ENCODE peak calls at places on chromosomes 7 and 10, in ten cellular contexts. K is Caco-2, I is foreskin fibroblast, G is right lobe of liver, Q is left ventricle myocardium inferior, V is dorsolateral prefrontal cortex, P is tibial nerve, Z is AG04450, A is AG10803, O is breast epithelium. T is an unnamed sample.

GRCh38 chr7:121187222-121187621 is 141.6 kb upstream of the WNT16 start:
- DNase-seq in K (no peak), I (no peak), G (no peak), Q (no peak), V (no peak), P (no peak), Z (no peak), A (no peak), O (no peak), T (no peak)

GRCh38 chr10:5396545-5396944 is 8.1 kb downstream of the TUBAL3 start:
- DNase-seq in K (no peak), I (no peak), G (no peak), Q (no peak), V (peak), P (no peak), Z (no peak), A (no peak), O (no peak), T (no peak)

GRCh38 chr7:157143788-157144187 is 5.1 kb downstream of the UBE3C start:
- DNase-seq in K (no peak), I (no peak), G (no peak), Q (no peak), V (no peak), P (no peak), Z (no peak), A (no peak), O (no peak), T (no peak)

GRCh38 chr7:151917791-151918311 is 38.4 kb upstream of the GALNTL5 start:
- DNase-seq in K (no peak), I (no peak), G (peak), Q (no peak), V (no peak), P (peak), Z (no peak), A (no peak), O (no peak), T (no peak)

GRCh38 chr10:49265885-49266284 is 33.1 kb upstream of the C10orf71 start:
- DNase-seq in K (no peak), I (no peak), G (no peak), Q (no peak), V (no peak), P (no peak), Z (no peak), A (no peak), O (no peak), T (no peak)

GRCh38 chr10:123573236-123574147 is 92.7 kb upstream of the GPR26 start:
- DNase-seq in K (peak), I (peak), G (peak), Q (peak), V (peak), P (no peak), Z (no peak), A (peak), O (peak), T (no peak)

GRCh38 chr7:100819586-100819985 is 7.7 kb downstream of the EPHB4 start:
- DNase-seq in K (no peak), I (no peak), G (no peak), Q (no peak), V (no peak), P (no peak), Z (no peak), A (no peak), O (no peak), T (no peak)

GRCh38 chr10:75395171-75395954 is 6.2 kb downstream of the ZNF503 start:
- DNase-seq in K (no peak), I (peak), G (no peak), Q (peak), V (no peak), P (no peak), Z (no peak), A (peak), O (no peak), T (no peak)

GRCh38 chr7:136142583-136142982 is 165.4 kb upstream of the MTPN start:
- DNase-seq in K (no peak), I (no peak), G (no peak), Q (no peak), V (no peak), P (no peak), Z (no peak), A (no peak), O (no peak), T (no peak)

GRCh38 chr10:25068152-25069058 is 52.0 kb downstream of the THNSL1 start:
- DNase-seq in K (no peak), I (peak), G (no peak), Q (no peak), V (no peak), P (no peak), Z (peak), A (peak), O (no peak), T (peak)

GRCh38 chr10:119197921-119198320 is 9.4 kb upstream of the GRK5 start:
- DNase-seq in K (no peak), I (peak), G (no peak), Q (no peak), V (no peak), P (no peak), Z (no peak), A (peak), O (no peak), T (no peak)

GRCh38 chr10:44070282-44070681 is 314.6 kb downstream of the CXCL12 start:
- DNase-seq in K (no peak), I (no peak), G (peak), Q (peak), V (peak), P (no peak), Z (no peak), A (no peak), O (no peak), T (no peak)

GRCh38 chr7:1091019-1091643 is 3.2 kb downstream of the GPER1 start:
- DNase-seq in K (no peak), I (peak), G (no peak), Q (no peak), V (no peak), P (no peak), Z (no peak), A (no peak), O (no peak), T (no peak)

GRCh38 chr10:79402951-79403350 is 42.5 kb downstream of the ZCCHC24 start:
- DNase-seq in K (no peak), I (no peak), G (peak), Q (peak), V (no peak), P (no peak), Z (no peak), A (no peak), O (peak), T (no peak)

GRCh38 chr7:19957664-19958063 is 184.2 kb upstream of the TMEM196 start:
- DNase-seq in K (no peak), I (peak), G (no peak), Q (no peak), V (no peak), P (no peak), Z (no peak), A (peak), O (no peak), T (no peak)

GRCh38 chr10:510415-510881 is 179.0 kb downstream of the DIP2C start:
- DNase-seq in K (peak), I (no peak), G (no peak), Q (peak), V (peak), P (no peak), Z (no peak), A (peak), O (no peak), T (no peak)

GRCh38 chr7:157097569-157097968 is 41.2 kb upstream of the UBE3C start:
- DNase-seq in K (peak), I (no peak), G (no peak), Q (no peak), V (no peak), P (no peak), Z (no peak), A (no peak), O (no peak), T (no peak)

GRCh38 chr10:62248465-62248864 is 20.2 kb downstream of the RTKN2 start:
- DNase-seq in K (no peak), I (peak), G (no peak), Q (no peak), V (no peak), P (no peak), Z (no peak), A (peak), O (no peak), T (no peak)

GRCh38 chr7:45146531-45147379 is 10.8 kb upstream of the RAMP3 start:
- DNase-seq in K (peak), I (no peak), G (no peak), Q (no peak), V (no peak), P (no peak), Z (no peak), A (no peak), O (no peak), T (no peak)

GRCh38 chr7:107080099-107080505 is 35.6 kb downstream of the PRKAR2B start:
- DNase-seq in K (no peak), I (no peak), G (no peak), Q (no peak), V (no peak), P (no peak), Z (no peak), A (peak), O (no peak), T (no peak)

GRCh38 chr7:130960208-130960988 is 226.4 kb upstream of the KLF14 start:
- DNase-seq in K (no peak), I (peak), G (no peak), Q (no peak), V (no peak), P (no peak), Z (peak), A (peak), O (no peak), T (peak)

GRCh38 chr7:45185028-45185863 is 27.7 kb downstream of the RAMP3 start:
- DNase-seq in K (no peak), I (no peak), G (peak), Q (no peak), V (peak), P (no peak), Z (no peak), A (no peak), O (peak), T (no peak)

GRCh38 chr7:30906520-30907240 is 5.0 kb upstream of the AQP1 start:
- DNase-seq in K (no peak), I (peak), G (no peak), Q (no peak), V (no peak), P (no peak), Z (no peak), A (peak), O (no peak), T (no peak)

GRCh38 chr7:38929460-38930171 is 20.6 kb upstream of the VPS41 start:
- DNase-seq in K (no peak), I (no peak), G (no peak), Q (no peak), V (no peak), P (no peak), Z (no peak), A (peak), O (no peak), T (no peak)

GRCh38 chr7:25897261-25897782 is 254.7 kb upstream of the NFE2L3 start:
- DNase-seq in K (no peak), I (no peak), G (no peak), Q (no peak), V (no peak), P (no peak), Z (no peak), A (no peak), O (no peak), T (no peak)

GRCh38 chr10:43863859-43864591 is 215.3 kb upstream of the ZNF32 start:
- DNase-seq in K (peak), I (peak), G (no peak), Q (peak), V (no peak), P (no peak), Z (peak), A (peak), O (no peak), T (no peak)

GRCh38 chr10:78406648-78407008 is 373.0 kb downstream of the RPS24 start:
- DNase-seq in K (no peak), I (no peak), G (peak), Q (no peak), V (no peak), P (no peak), Z (no peak), A (no peak), O (no peak), T (no peak)

GRCh38 chr7:88546808-88547207 is 212.7 kb upstream of the ZNF804B start:
- DNase-seq in K (no peak), I (peak), G (no peak), Q (no peak), V (no peak), P (peak), Z (no peak), A (no peak), O (no peak), T (no peak)

GRCh38 chr7:8357536-8357935 is 75.9 kb upstream of the NXPH1 start:
- DNase-seq in K (no peak), I (no peak), G (no peak), Q (no peak), V (no peak), P (no peak), Z (no peak), A (no peak), O (no peak), T (no peak)

GRCh38 chr10:42992156-42992956 is 84.5 kb upstream of the RET start:
- DNase-seq in K (peak), I (no peak), G (no peak), Q (no peak), V (no peak), P (no peak), Z (no peak), A (no peak), O (no peak), T (no peak)

GRCh38 chr10:118993214-118993613 is 36.3 kb upstream of the NANOS1 start:
- DNase-seq in K (no peak), I (no peak), G (no peak), Q (no peak), V (no peak), P (no peak), Z (no peak), A (no peak), O (no peak), T (no peak)

GRCh38 chr7:105454058-105454739 is 65.5 kb upstream of the SRPK2 start:
- DNase-seq in K (no peak), I (peak), G (no peak), Q (no peak), V (no peak), P (no peak), Z (peak), A (peak), O (no peak), T (peak)

GRCh38 chr7:88610942-88611341 is 148.6 kb upstream of the ZNF804B start:
- DNase-seq in K (no peak), I (no peak), G (no peak), Q (no peak), V (no peak), P (no peak), Z (no peak), A (no peak), O (no peak), T (no peak)

GRCh38 chr7:29035044-29035740 is 77.1 kb upstream of the TRIL start:
- DNase-seq in K (no peak), I (peak), G (no peak), Q (no peak), V (no peak), P (no peak), Z (no peak), A (peak), O (no peak), T (peak)

GRCh38 chr7:132286836-132287235 is 289.4 kb downstream of the PLXNA4 start:
- DNase-seq in K (no peak), I (no peak), G (no peak), Q (no peak), V (no peak), P (no peak), Z (no peak), A (no peak), O (peak), T (no peak)

GRCh38 chr10:132162590-132163277 is 24.0 kb upstream of the DPYSL4 start:
- DNase-seq in K (no peak), I (no peak), G (no peak), Q (peak), V (no peak), P (no peak), Z (no peak), A (no peak), O (no peak), T (no peak)
- H3K4me3 ChIP-seq in K (no peak), I (no peak), G (no peak), Q (peak), V (no peak), P (no peak), Z (no peak), A (no peak), O (no peak), T (no peak)

GRCh38 chr10:100006241-100006886 is 3.4 kb downstream of the DNMBP start:
- DNase-seq in K (no peak), I (peak), G (no peak), Q (no peak), V (no peak), P (no peak), Z (peak), A (peak), O (no peak), T (peak)
- H3K4me3 ChIP-seq in K (no peak), I (peak), G (no peak), Q (peak), V (no peak), P (no peak), Z (peak), A (peak), O (peak), T (no peak)

DNA sequence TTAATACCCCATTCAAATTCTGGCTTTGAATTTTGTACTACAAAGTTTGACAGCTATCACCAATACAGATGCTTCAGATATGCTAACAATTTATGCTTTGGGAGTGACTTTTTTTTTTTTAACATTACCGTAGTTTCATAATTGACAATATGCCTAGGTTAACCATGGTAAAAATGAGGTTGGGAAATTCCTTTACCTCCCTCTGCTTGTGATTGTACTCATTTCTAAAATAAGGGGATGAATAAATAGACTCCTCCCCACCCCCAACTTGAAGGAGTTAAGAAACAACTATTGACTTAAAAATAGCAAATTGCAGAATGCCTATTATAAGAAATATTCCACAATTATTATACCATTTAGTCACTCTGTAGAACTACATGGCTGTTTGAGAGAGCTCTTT is 117.8 kb upstream of the HGF start:
- DNase-seq in K (no peak), I (no peak), G (no peak), Q (no peak), V (no peak), P (no peak), Z (no peak), A (no peak), O (no peak), T (no peak)
- H3K4me3 ChIP-seq in K (no peak), I (no peak), G (no peak), Q (no peak), V (no peak), P (no peak), Z (no peak), A (no peak), O (no peak), T (no peak)

GRCh38 chr7:117205856-117206255 is 117.0 kb downstream of the WNT2 start:
- DNase-seq in K (no peak), I (no peak), G (no peak), Q (no peak), V (no peak), P (no peak), Z (no peak), A (peak), O (no peak), T (no peak)
- H3K4me3 ChIP-seq in K (no peak), I (no peak), G (no peak), Q (no peak), V (no peak), P (no peak), Z (no peak), A (no peak), O (no peak), T (no peak)

DNA sequence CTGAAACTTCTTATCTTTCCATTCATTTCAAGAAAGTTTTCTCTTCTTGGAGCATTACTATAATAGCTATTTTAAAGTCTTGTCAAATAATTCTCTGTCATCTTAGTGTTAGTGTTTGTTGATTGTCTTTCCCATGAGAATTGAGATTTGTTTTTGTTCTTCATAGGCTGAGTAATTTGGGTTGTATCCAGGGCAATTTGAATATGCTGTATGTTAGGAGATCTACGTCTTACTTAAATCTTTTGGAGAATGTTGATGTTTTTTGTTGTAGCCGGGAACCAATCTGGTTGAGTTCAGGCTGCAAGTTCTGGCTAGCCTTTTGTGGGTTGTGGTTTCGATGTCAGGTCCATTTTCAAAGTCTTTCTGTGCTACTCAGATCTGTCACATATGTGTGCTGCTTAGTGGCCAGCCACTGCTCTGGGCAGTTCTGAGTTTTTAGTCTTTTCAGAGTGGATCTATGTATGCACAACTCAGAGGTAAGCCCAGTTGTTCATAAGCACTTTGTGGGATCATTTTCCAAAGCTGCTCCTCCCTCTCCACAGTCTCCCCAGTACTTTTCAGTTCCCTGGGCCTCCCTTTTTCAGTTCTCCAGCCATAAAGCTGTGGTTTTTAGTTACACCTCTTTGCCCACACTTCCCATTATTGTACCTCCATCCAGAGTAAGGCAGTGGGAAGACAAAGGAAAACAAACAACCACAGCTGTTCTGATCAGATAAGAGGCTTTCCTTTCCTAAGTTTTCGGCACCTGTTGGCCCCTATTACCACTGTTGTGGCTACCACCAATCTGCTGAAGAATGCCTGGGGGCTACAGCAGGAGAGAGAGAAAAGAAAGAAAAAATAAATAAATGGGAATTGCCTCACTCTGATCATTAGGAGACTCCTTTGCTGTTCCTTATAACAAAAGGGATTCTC is 4.7 kb upstream of the CCNJ start:
- DNase-seq in K (no peak), I (no peak), G (no peak), Q (no peak), V (no peak), P (no peak), Z (no peak), A (no peak), O (no peak), T (no peak)
- H3K4me3 ChIP-seq in K (no peak), I (no peak), G (no peak), Q (no peak), V (no peak), P (no peak), Z (no peak), A (no peak), O (no peak), T (no peak)

DNA sequence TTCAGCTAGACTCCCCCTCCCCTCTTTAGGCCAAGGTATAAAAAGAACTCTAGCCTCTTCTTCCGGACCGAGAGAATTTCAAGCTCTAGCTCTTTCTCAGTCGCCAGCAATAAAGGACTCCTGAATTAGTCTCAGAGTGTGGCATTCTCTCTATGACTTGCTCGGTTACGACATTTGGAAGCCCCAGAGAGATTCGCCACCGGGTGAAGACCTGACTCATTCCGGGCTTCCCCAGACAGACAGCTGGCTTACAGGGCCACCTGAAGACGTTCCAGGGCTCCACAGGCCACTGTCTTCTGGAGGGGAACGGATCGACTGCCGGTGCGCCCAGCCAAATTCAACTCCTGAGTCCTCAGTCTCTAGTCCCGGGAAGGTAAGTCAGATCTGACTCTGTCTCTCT is at the start of gene AKR1B15:
- DNase-seq in K (no peak), I (peak), G (no peak), Q (no peak), V (no peak), P (peak), Z (no peak), A (peak), O (no peak), T (no peak)
- H3K4me3 ChIP-seq in K (no peak), I (no peak), G (no peak), Q (peak), V (no peak), P (no peak), Z (no peak), A (no peak), O (no peak), T (no peak)

GRCh38 chr7:47149971-47150370 is 431.9 kb downstream of the TNS3 start:
- DNase-seq in K (no peak), I (no peak), G (no peak), Q (no peak), V (no peak), P (no peak), Z (no peak), A (no peak), O (no peak), T (no peak)
- H3K4me3 ChIP-seq in K (no peak), I (no peak), G (no peak), Q (no peak), V (no peak), P (no peak), Z (no peak), A (no peak), O (no peak), T (no peak)

GRCh38 chr10:71965623-71966022 is 1.4 kb downstream of the CHST3 start:
- DNase-seq in K (no peak), I (peak), G (no peak), Q (no peak), V (no peak), P (no peak), Z (no peak), A (no peak), O (no peak), T (no peak)

GRCh38 chr10:71968553-71969474 is 4.6 kb downstream of the CHST3 start:
- DNase-seq in K (no peak), I (peak), G (no peak), Q (no peak), V (no peak), P (no peak), Z (no peak), A (no peak), O (no peak), T (no peak)

GRCh38 chr10:71963756-71964668 is at the start of gene CHST3:
- DNase-seq in K (peak), I (peak), G (peak), Q (peak), V (no peak), P (no peak), Z (no peak), A (peak), O (no peak), T (no peak)

GRCh38 chr10:71964669-71965515 is 697 bp downstream of the CHST3 start:
- DNase-seq in K (peak), I (peak), G (no peak), Q (peak), V (no peak), P (peak), Z (no peak), A (peak), O (no peak), T (no peak)

GRCh38 chr10:71966046-71967004 is 2.1 kb downstream of the CHST3 start:
- DNase-seq in K (no peak), I (peak), G (no peak), Q (no peak), V (no peak), P (no peak), Z (no peak), A (peak), O (no peak), T (no peak)
- H3K4me3 ChIP-seq in K (peak), I (peak), G (peak), Q (peak), V (peak), P (peak), Z (peak), A (peak), O (peak), T (peak)

T was measured in skeletal muscle cell.